ENCODE peak calls at places on chromosomes 6 and 20, in nine cellular contexts. K is brain microvascular endothelial cell, Z is HCT116, M is lower leg skin, P is HL-60, X is mucosa of descending colon, F is choroid plexus epithelial cell, G is neural crest cell, S is ovary. Y is an unnamed sample.

GRCh38 chr20:57106692-57107091 is 159.7 kb downstream of the BMP7 start:
- DNase-seq in P (no peak), K (no peak), X (no peak), S (no peak), M (no peak), Z (no peak), G (no peak), F (no peak), Y (no peak)

GRCh38 chr6:144931172-144932035 is 646.3 kb downstream of the UTRN start:
- DNase-seq in G (peak), M (peak), P (no peak), S (no peak), Z (no peak), F (peak), X (no peak), K (peak), Y (no peak)

GRCh38 chr6:106064766-106065165 is 21.4 kb upstream of the PRDM1 start:
- DNase-seq in P (no peak), K (no peak), G (no peak), X (no peak), F (no peak), Z (no peak), M (no peak), S (no peak), Y (no peak)

GRCh38 chr6:7543761-7544424 is 2.4 kb downstream of the DSP start:
- DNase-seq in M (no peak), P (no peak), K (no peak), G (no peak), S (no peak), F (peak), Z (no peak), X (peak), Y (no peak)

GRCh38 chr20:56590888-56591287 is 38.2 kb upstream of the TFAP2C start:
- DNase-seq in K (no peak), Z (no peak), X (no peak), P (no peak), G (no peak), S (no peak), M (no peak), F (no peak), Y (no peak)

GRCh38 chr6:157688960-157689599 is 134.0 kb upstream of the SNX9 start:
- DNase-seq in Z (peak), X (peak), K (no peak), P (no peak), G (no peak), S (no peak), M (no peak), F (no peak), Y (no peak)

GRCh38 chr20:57451759-57452661 is 60.8 kb downstream of the RBM38 start:
- DNase-seq in M (no peak), G (no peak), P (peak), X (no peak), K (no peak), Z (no peak), F (no peak), S (no peak), Y (no peak)

GRCh38 chr20:60038400-60038799 is 80.2 kb downstream of the CDH26 start:
- DNase-seq in P (no peak), Z (no peak), M (no peak), X (no peak), S (no peak), F (no peak), G (no peak), K (no peak), Y (no peak)

GRCh38 chr20:63043348-63044203 is 36.8 kb upstream of the BHLHE23 start:
- DNase-seq in K (no peak), X (no peak), F (no peak), P (no peak), M (no peak), S (no peak), Z (no peak), G (no peak), Y (peak)

GRCh38 chr6:44725070-44725469 is 337.6 kb downstream of the CDC5L start:
- DNase-seq in S (no peak), G (no peak), K (no peak), F (no peak), M (no peak), Z (no peak), P (no peak), X (no peak), Y (no peak)

GRCh38 chr20:62780204-62780603 is 16.1 kb upstream of the MRGBP start:
- DNase-seq in F (no peak), K (no peak), Z (no peak), G (no peak), P (no peak), M (no peak), X (no peak), S (no peak), Y (no peak)

GRCh38 chr20:25321991-25322390 is 68.6 kb downstream of the ABHD12 start:
- DNase-seq in Z (no peak), F (no peak), K (no peak), M (no peak), P (no peak), G (no peak), X (no peak), S (no peak), Y (no peak)

GRCh38 chr6:98845201-98846020 is 11.0 kb downstream of the POU3F2 start:
- DNase-seq in G (peak), K (peak), M (peak), F (peak), S (peak), P (peak), Z (peak), X (peak), Y (peak)

GRCh38 chr6:138044458-138044857 is 62.8 kb downstream of the PERP start:
- DNase-seq in M (no peak), G (no peak), X (no peak), K (no peak), F (no peak), S (no peak), P (no peak), Z (no peak), Y (no peak)

GRCh38 chr6:26553264-26553738 is 15.1 kb downstream of the HMGN4 start:
- DNase-seq in Z (peak), K (peak), S (peak), X (peak), M (peak), G (peak), F (peak), P (no peak), Y (peak)

GRCh38 chr6:35583893-35584688 is 71.4 kb upstream of the TULP1 start:
- DNase-seq in K (peak), P (no peak), X (no peak), M (peak), G (peak), S (peak), F (peak), Z (peak), Y (peak)

GRCh38 chr6:16239798-16240123 is 1.4 kb downstream of the GMPR start:
- DNase-seq in X (no peak), Z (peak), P (no peak), K (no peak), G (no peak), F (no peak), S (no peak), M (peak), Y (no peak)

GRCh38 chr6:137879301-137879700 is 12.2 kb downstream of the TNFAIP3 start:
- DNase-seq in P (no peak), S (no peak), M (no peak), F (no peak), X (no peak), Z (no peak), G (no peak), K (no peak), Y (no peak)

GRCh38 chr20:57498425-57499400 is 26.2 kb downstream of the CTCFL start:
- DNase-seq in K (peak), Z (peak), M (no peak), S (no peak), F (peak), P (no peak), X (peak), G (no peak), Y (no peak)

GRCh38 chr6:1719922-1720321 is 110.2 kb downstream of the FOXC1 start:
- DNase-seq in X (no peak), S (no peak), G (no peak), F (no peak), K (no peak), M (no peak), Z (no peak), P (no peak), Y (no peak)

GRCh38 chr6:7175463-7175862 is 67.7 kb downstream of the RREB1 start:
- DNase-seq in K (no peak), F (peak), G (no peak), X (no peak), P (no peak), M (no peak), Z (no peak), S (no peak), Y (no peak)

GRCh38 chr20:40719330-40719729 is 30.3 kb upstream of the MAFB start:
- DNase-seq in M (no peak), K (no peak), Z (no peak), F (no peak), X (no peak), P (no peak), G (no peak), S (no peak), Y (no peak)
- TF ChIP-seq CTCF in M (no peak), K (no peak), Z (no peak), F (no peak), X (no peak), P (no peak), G (no peak), S (no peak), Y (no peak)

GRCh38 chr6:54932622-54933021 is 86.1 kb downstream of the FAM83B start:
- DNase-seq in X (no peak), S (no peak), M (no peak), F (no peak), Z (no peak), G (no peak), P (no peak), K (no peak), Y (no peak)

GRCh38 chr6:54935739-54936138 is 89.2 kb downstream of the FAM83B start:
- DNase-seq in M (no peak), F (peak), P (no peak), Z (peak), S (no peak), X (no peak), K (no peak), G (no peak), Y (no peak)
- TF ChIP-seq CTCF in M (no peak), F (no peak), P (no peak), Z (no peak), S (no peak), X (no peak), K (no peak), G (no peak), Y (no peak)

DNA sequence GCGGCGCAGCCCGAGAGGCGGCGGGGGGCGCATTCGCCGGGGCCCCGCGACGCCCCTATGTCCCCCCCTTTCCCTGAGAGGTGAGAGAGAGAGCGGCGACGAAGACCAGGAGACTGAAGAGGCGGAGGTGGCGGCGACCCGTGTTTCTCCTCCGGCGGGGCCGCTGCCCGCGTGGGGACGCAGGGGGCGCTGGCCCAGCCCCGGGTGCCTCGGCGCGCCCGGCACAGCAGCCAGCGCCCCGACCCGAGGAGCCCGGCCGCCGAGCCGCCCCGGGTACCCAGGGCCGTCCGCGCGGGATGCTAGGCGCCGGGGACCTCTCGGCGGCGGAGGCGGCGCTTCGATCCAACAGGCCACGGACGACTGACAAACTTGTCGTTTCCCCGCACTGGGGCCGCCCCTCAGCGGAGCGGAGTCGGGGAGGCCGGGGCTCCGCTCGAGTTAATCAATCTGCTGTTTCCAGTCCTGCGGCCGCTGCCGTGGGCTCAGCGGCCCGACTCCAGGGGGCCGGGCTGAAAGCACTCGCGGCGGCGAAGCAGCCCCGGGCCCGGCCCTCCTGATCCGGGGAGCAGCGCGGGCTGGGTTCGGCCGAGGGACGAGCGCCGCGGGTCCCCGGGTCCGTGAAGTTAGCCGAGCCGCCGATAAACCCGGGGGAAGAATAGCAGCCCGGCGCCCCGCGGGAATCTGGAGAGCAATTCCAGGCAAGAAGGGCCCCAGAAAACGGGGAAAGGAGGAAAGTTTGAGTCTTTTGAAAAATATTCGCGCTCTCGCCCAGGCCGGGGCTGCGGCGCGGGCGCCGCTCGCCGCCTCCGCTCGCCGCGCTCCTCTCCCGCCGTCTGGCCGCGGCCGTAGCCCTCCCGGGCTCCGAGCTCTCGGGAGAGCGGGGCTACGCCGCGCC is 595 bp downstream of the MDGA1 start:
- DNase-seq in K (no peak), Z (no peak), M (no peak), S (peak), X (no peak), G (peak), P (no peak), F (peak), Y (peak)
- TF ChIP-seq CTCF in K (no peak), Z (no peak), M (no peak), S (no peak), X (no peak), G (peak), P (no peak), F (no peak), Y (no peak)

GRCh38 chr6:169791721-169792131 is 40.3 kb downstream of the ERMARD start:
- DNase-seq in Z (no peak), G (no peak), X (no peak), S (no peak), F (peak), M (no peak), P (no peak), K (no peak), Y (no peak)

GRCh38 chr6:169794317-169795055 is 43.1 kb downstream of the ERMARD start:
- DNase-seq in K (no peak), G (no peak), M (no peak), X (no peak), Z (no peak), S (no peak), F (no peak), P (no peak), Y (no peak)

GRCh38 chr6:169792306-169793015 is 41.0 kb downstream of the ERMARD start:
- DNase-seq in X (no peak), S (no peak), G (no peak), M (no peak), P (no peak), Z (no peak), K (no peak), F (no peak), Y (no peak)

GRCh38 chr6:169795196-169795595 is 43.8 kb downstream of the ERMARD start:
- DNase-seq in X (no peak), M (no peak), K (no peak), Z (no peak), G (no peak), P (peak), S (no peak), F (no peak), Y (no peak)

DNA sequence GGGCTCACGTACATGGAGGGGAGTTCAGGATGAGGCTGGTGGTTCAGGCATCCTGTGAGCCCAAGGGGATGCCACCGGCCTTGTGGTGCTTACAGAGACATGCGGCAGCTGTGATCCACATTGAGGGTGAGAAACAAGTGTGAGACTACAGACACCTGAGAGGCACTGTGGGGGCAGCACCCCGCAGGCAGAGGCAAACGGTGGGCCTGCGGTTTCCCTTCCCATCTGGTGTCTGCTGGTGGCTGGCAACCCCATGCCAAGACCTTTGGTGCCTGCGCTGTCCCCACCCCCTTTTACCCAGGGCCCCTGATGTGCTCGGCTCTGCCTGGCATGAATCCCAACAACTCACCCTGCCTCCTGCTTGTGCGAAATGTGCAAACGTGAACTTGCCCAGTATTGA is 42.0 kb downstream of the ERMARD start:
- DNase-seq in M (no peak), G (no peak), Z (no peak), K (no peak), F (no peak), P (no peak), S (no peak), X (no peak), Y (no peak)
- TF ChIP-seq CTCF in M (no peak), G (no peak), Z (no peak), K (no peak), F (no peak), P (no peak), S (no peak), X (no peak), Y (no peak)

GRCh38 chr6:147000545-147001488 is 203.4 kb upstream of the STXBP5 start:
- DNase-seq in F (peak), G (no peak), P (no peak), Z (no peak), M (no peak), S (no peak), K (peak), X (no peak), Y (no peak)

GRCh38 chr6:147001621-147002020 is 202.6 kb upstream of the STXBP5 start:
- DNase-seq in Z (no peak), K (no peak), X (no peak), S (no peak), P (no peak), G (no peak), F (peak), M (no peak), Y (no peak)

GRCh38 chr6:147009358-147009757 is 194.9 kb upstream of the STXBP5 start:
- DNase-seq in F (no peak), S (no peak), P (no peak), K (no peak), Z (no peak), X (no peak), G (no peak), M (no peak), Y (no peak)

GRCh38 chr6:147003186-147003585 is 201.0 kb upstream of the STXBP5 start:
- DNase-seq in Z (no peak), X (no peak), F (peak), K (no peak), P (no peak), M (no peak), G (no peak), S (no peak), Y (no peak)

DNA sequence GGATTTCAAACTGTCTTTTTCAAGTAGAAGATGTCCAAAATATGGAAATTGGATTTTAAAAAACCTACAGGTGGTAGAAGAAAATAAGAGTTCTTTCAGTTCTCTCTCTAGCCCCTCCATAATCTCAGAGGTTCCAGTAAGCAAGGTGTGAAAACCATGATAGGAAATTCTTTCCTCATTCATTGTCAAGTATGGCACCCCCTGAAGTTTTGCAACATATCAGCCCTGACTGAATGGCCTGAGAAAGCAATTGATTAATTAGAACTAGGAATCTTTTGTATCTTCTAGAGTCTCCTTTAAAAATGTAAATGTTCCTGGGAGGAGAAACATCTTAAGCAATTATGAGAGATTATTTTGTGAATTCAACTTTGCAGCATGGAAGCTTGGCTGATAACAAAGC is 198.7 kb upstream of the STXBP5 start:
- DNase-seq in K (no peak), P (no peak), F (no peak), X (no peak), G (no peak), M (no peak), S (no peak), Z (no peak), Y (no peak)
- TF ChIP-seq CTCF in K (peak), P (no peak), F (peak), X (no peak), G (peak), M (no peak), S (no peak), Z (peak), Y (no peak)

DNA sequence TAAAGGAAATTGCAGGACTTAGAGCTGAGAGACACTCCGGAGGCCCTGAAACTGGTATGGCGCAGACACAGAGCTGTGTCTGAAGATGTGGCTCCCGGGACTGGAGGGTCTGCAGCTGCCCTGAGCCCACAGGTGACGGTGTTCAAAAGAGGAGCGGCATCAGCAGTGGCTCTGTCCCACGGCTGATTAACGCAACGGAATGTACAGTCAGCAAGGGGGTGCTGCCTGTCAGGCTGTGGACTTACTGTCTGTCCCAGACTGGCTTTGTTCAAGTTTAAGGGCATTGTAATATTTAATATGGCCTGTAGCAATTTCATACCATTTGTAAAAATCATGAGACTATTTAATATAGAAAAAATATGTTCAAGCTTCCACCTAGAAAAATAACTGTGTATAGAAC is 228.0 kb upstream of the TAB2 start:
- DNase-seq in F (peak), K (no peak), Z (no peak), M (no peak), X (no peak), G (no peak), S (no peak), P (no peak), Y (no peak)
- TF ChIP-seq CTCF in F (peak), K (peak), Z (no peak), M (no peak), X (no peak), G (no peak), S (no peak), P (no peak), Y (no peak)

GRCh38 chr20:45098096-45098773 is 2.7 kb downstream of the KCNS1 start:
- DNase-seq in M (no peak), K (peak), Z (no peak), S (no peak), G (peak), P (peak), X (peak), F (peak), Y (no peak)

GRCh38 chr20:45103072-45103471 is 2.1 kb upstream of the KCNS1 start:
- DNase-seq in F (no peak), M (no peak), S (no peak), Z (no peak), X (no peak), K (no peak), G (no peak), P (no peak), Y (no peak)

GRCh38 chr20:45097485-45098095 is 3.3 kb downstream of the KCNS1 start:
- DNase-seq in S (no peak), F (peak), Z (no peak), M (no peak), G (no peak), P (peak), K (no peak), X (peak), Y (no peak)

GRCh38 chr20:45101333-45101850 is 465 bp upstream of the KCNS1 start:
- DNase-seq in K (no peak), F (no peak), Z (no peak), G (no peak), P (no peak), X (no peak), M (no peak), S (no peak), Y (no peak)

DNA sequence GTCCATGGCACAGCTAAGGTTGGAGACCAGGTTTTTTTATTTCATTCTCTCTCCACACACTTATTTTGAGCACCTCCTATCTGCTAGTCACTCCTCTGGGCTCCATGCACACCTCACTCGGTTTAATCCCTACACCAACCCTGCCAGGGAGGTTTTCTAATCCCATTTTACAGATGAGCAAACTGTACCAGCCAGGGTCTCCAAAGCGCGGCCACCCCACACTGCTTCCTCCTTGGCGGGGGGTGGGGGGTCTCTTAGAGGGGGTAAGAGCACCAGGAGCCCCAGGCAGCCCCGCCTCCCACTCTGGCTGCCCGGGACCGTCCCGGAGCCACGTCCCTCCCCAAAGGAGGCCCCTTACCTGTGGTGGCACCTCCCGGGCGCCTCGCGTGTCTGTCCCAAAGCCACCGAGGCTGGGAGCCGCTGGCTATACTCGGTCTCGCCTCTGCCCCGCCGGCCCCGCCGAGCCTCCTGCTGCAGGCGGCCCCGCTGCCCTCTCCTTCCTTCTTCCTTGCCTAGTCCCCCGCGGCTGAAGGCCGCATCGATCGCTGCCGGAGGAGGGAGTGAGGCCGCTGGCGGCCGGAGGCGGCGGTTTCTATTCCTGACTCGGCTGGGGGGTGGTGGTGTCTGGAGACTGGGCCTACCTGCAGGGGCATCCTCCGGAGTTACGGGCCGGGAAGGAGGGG is at the start of gene KCNS1:
- DNase-seq in F (peak), Z (no peak), K (peak), P (no peak), M (no peak), X (peak), S (no peak), G (peak), Y (no peak)
- TF ChIP-seq CTCF in F (peak), Z (no peak), K (peak), P (no peak), M (no peak), X (no peak), S (no peak), G (no peak), Y (no peak)

Y was measured in psoas muscle.